ENCODE peak calls at places on chromosomes 7 and 10, in six cellular contexts. W is upper lobe of right lung, T is thyroid gland, S is left ventricle myocardium inferior, H is right lobe of liver, X is brain microvascular endothelial cell. R is an unnamed sample.

GRCh38 chr7:82413237-82413636 is 30.3 kb downstream of the CACNA2D1 start:
- DNase-seq in H (no peak), W (no peak), S (peak; percentile 22), X (no peak), T (peak; percentile 65), R (no peak)

GRCh38 chr7:24908166-24908565 is 71.8 kb downstream of the OSBPL3 start:
- DNase-seq in H (no peak), W (no peak), T (no peak), S (no peak), X (no peak), R (no peak)

GRCh38 chr10:119412244-119412750 is 130.2 kb downstream of the RGS10 start:
- DNase-seq in T (peak; percentile 98), X (no peak), H (peak; percentile 63), W (peak; percentile 90), S (peak; percentile 83), R (no peak)

GRCh38 chr7:99308461-99309074 is 17.1 kb upstream of the ARPC1A start:
- DNase-seq in T (no peak), X (no peak), W (no peak), H (no peak), S (no peak), R (no peak)

GRCh38 chr7:12139421-12139820 is 71.7 kb upstream of the TMEM106B start:
- DNase-seq in X (no peak), W (no peak), H (no peak), T (no peak), S (no peak), R (no peak)

GRCh38 chr10:107427021-107427420 is 262.5 kb upstream of the SORCS1 start:
- DNase-seq in T (peak; percentile 22), H (no peak), S (no peak), W (no peak), X (no peak), R (no peak)

GRCh38 chr7:95865716-95866371 is 93.5 kb downstream of the DYNC1I1 start:
- DNase-seq in H (no peak), S (no peak), W (no peak), T (no peak), X (peak; percentile 33), R (no peak)

GRCh38 chr10:30434273-30435067 is 486 bp downstream of the MAP3K8 start:
- DNase-seq in X (peak; percentile 61), H (peak; percentile 94), W (peak; percentile 96), S (peak; percentile 89), T (peak; percentile 89), R (no peak)

GRCh38 chr7:83475403-83475802 is 173.5 kb downstream of the SEMA3E start:
- DNase-seq in T (no peak), W (no peak), S (no peak), H (no peak), X (no peak), R (no peak)

GRCh38 chr7:6636741-6637543 is at the start of gene ZNF316:
- DNase-seq in S (peak; percentile 72), X (no peak), T (peak; percentile 62), W (peak; percentile 86), H (peak; percentile 78), R (no peak)

DNA sequence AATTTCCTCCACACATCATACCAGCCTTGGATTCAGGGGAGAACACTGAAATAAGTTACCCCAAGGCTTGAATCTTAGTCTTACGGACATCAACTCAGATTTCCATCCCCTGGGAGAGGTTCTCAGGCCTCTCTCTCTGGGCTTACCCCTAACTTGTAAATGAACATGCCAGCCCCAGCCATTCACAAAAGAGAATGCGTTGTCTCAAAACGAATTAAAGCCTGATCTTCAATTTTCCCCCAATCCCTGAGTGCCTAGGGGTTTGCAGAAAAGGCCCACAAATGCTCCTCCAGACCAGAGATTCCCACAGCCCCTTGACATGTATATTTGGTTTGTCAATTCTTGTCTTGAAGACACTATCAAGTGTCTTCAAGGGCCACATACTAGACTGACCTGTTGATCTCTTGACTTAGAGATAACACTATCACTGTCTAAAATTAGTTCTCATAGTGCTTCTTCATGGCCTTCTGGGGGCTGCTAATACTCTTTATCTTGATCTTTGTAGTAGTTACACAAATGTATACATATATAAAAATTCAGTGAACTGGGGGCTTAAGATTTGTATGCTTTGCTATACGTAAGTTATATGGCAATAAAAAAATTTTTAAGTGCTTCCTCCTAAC is 11.9 kb upstream of the HOXA13 start:
- DNase-seq in H (no peak), S (no peak), W (no peak), X (no peak), T (no peak), R (no peak)
- H3K27me3 ChIP-seq in H (peaks cover 23% of the 10 kb centered on the region), S (peaks cover 100% of the 10 kb centered on the region), W (peaks cover 88% of the 10 kb centered on the region), X (peaks cover 95% of the 10 kb centered on the region), T (peaks cover 52% of the 10 kb centered on the region), R (peaks cover 86% of the 10 kb centered on the region)

GRCh38 chr7:80772347-80773101 is 134.1 kb downstream of the CD36 start:
- DNase-seq in X (no peak), S (no peak), T (no peak), H (no peak), W (no peak), R (no peak)

GRCh38 chr7:80775481-80775880 is 137.0 kb downstream of the CD36 start:
- DNase-seq in T (no peak), H (no peak), S (no peak), W (no peak), X (no peak), R (no peak)

GRCh38 chr7:80773787-80774508 is 135.5 kb downstream of the CD36 start:
- DNase-seq in S (no peak), X (no peak), T (no peak), W (no peak), H (no peak), R (no peak)

GRCh38 chr7:80774843-80775242 is 136.4 kb downstream of the CD36 start:
- DNase-seq in W (no peak), X (no peak), H (no peak), S (no peak), T (no peak), R (no peak)

DNA sequence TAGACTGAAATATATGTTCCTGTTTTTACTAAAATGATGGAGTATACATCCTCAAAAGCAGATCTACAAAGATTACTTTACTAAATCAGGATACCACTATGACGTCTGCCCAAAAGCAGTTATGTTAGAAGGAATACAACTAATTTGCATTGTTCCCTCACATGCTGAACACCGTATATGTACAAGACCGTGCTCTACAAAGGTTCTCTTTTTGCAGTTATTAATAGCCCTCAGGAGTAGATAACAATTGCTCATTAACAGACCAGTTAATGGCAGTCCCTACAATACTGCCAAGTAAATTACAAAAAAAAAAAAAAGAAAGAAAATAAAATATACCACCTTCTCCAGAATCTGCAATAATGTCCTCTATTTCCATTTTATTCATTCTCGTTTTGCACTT is 137.5 kb downstream of the CD36 start:
- DNase-seq in W (no peak), H (no peak), S (no peak), T (no peak), X (no peak), R (no peak)
- H3K36me3 ChIP-seq in W (no peaks in the 10 kb centered on the region), H (no peaks in the 10 kb centered on the region), S (no peaks in the 10 kb centered on the region), T (no peaks in the 10 kb centered on the region), X (no peaks in the 10 kb centered on the region), R (no peaks in the 10 kb centered on the region)

DNA sequence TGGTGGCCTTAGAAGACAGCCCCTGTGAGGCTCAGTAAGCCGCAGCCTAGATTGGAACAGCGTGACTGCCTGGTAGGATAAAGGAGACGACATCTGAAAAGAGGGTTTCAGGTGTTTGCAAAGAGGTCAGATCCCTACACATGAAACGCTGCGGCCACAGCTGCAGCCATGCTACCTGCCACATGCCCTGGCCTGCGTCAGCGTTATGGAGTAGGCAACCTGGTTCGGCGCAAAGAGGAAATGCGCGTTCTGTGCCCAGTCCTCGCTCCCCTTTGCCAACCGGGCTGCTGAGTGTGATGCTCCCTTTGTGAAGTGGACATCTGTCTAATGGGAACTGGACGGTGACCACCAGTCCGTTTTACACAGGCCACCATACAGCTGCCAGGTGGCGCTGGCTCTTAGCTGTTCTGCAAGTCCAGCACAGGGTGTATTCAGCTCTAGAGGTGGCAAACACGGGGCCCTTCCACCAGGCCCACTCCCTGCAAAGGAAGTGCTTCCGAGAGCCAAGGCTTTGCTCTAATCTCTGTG is 160.3 kb downstream of the CELF2 start:
- DNase-seq in T (no peak), S (peak; percentile 34), W (no peak), X (no peak), H (no peak), R (no peak)
- H3K4me3 ChIP-seq in T (no peak overlapping the region), S (no peak overlapping the region), W (no peak overlapping the region), X (no peak overlapping the region), H (no peak overlapping the region), R (no peak overlapping the region)

GRCh38 chr7:976901-977325 is 1.6 kb upstream of the COX19 start:
- DNase-seq in W (peak; percentile 58), H (no peak), X (no peak), T (no peak), S (no peak), R (no peak)

GRCh38 chr7:975702-976473 is 539 bp upstream of the COX19 start:
- DNase-seq in T (no peak), X (no peak), S (no peak), H (no peak), W (peak; percentile 70), R (no peak)

GRCh38 chr7:973312-973711 is 2.0 kb downstream of the COX19 start:
- DNase-seq in H (no peak), W (no peak), T (no peak), S (no peak), X (no peak), R (no peak)

GRCh38 chr7:974172-974571 is 1.2 kb downstream of the COX19 start:
- DNase-seq in T (no peak), H (no peak), S (no peak), W (no peak), X (no peak), R (no peak)

GRCh38 chr7:974820-975681 is at the start of gene COX19:
- DNase-seq in T (peak; percentile 88), H (peak; percentile 91), X (peak; percentile 79), S (peak; percentile 90), W (peak; percentile 96), R (peak; percentile 43)
- H3K27me3 ChIP-seq in T (no peaks in the 10 kb centered on the region), H (no peaks in the 10 kb centered on the region), X (no peaks in the 10 kb centered on the region), S (no peaks in the 10 kb centered on the region), W (no peaks in the 10 kb centered on the region), R (no peaks in the 10 kb centered on the region)

DNA sequence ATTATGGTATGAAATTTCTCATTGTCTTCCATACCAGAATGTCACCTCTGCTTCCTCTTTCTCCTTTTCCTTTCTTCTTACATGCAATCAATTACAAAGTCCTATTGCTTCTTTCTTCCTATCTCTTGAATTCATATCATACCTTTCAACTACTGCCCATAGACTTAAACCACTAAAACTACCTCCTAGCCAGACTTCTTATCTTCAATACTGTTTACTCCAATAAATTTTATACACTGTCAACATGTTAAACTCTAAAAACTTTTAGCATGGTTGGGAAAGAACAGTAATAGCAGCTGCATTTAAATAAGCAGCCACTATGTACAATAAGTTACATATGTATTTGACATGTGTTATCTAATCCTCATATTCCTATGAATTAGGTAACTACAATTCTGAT is 34.9 kb downstream of the PCGF6 start:
- DNase-seq in S (no peak), T (no peak), H (no peak), W (no peak), X (no peak), R (no peak)
- H3K36me3 ChIP-seq in S (peaks cover 64% of the 10 kb centered on the region), T (peaks cover 19% of the 10 kb centered on the region), H (peaks cover 14% of the 10 kb centered on the region), W (peaks cover 58% of the 10 kb centered on the region), X (peaks cover 11% of the 10 kb centered on the region), R (peaks cover 2% of the 10 kb centered on the region)

DNA sequence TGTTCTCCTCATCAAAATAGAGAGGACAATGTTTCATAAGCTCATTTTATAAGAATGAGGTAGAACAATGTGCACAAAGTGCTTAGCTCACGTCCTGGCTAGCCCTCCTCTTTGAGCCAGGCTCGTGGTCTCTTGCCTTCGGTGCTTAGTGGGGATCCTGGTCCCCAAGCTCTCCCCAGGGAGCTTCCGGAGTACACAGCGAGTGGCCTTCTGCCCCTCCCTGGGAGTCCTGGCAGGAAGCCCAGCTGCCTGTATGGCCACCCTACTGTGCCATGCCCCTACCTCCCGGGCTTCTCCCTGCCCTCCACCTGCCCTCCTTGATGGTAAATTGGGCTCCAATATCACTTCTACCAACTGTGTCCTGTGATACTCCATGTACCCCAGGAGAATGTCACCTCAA is 859 bp downstream of the MYO1G start:
- DNase-seq in X (no peak), H (no peak), S (no peak), W (no peak), T (peak; percentile 55), R (no peak)
- H3K4me3 ChIP-seq in X (no peak overlapping the region), H (peak overlapping the region; percentile 23), S (peak overlapping the region; percentile 17), W (peak overlapping the region; percentile 42), T (no peak overlapping the region), R (no peak overlapping the region)